ENCODE peak calls at places on chromosomes 1 and 21, in six cellular contexts. J, M, O, I, W and V are unnamed samples.
A peak's percentile ranks its signal among the peaks of the same experiment; 100 is the strongest.

GRCh38 chr1:95286479-95286878 is 52.5 kb downstream of the RWDD3 start:
- DNase-seq in W (no peak), O (no peak), J (no peak), I (no peak), M (no peak), V (no peak)

GRCh38 chr1:61227857-61228557 is 145.6 kb downstream of the NFIA start:
- DNase-seq in I (no peak), M (no peak), W (no peak), O (no peak), J (no peak), V (no peak)

GRCh38 chr1:21262282-21263051 is 27.8 kb downstream of the ECE1 start:
- DNase-seq in W (peak; percentile 91), I (no peak), J (peak; percentile 59), O (no peak), M (peak; percentile 58), V (peak; percentile 55)

GRCh38 chr1:194833111-194833510 is 1646.7 kb upstream of the B3GALT2 start:
- DNase-seq in W (no peak), M (no peak), J (no peak), O (no peak), I (no peak), V (no peak)

GRCh38 chr1:45718289-45718688 is 30.3 kb downstream of the TMEM69 start:
- DNase-seq in J (no peak), M (no peak), I (no peak), W (no peak), O (no peak), V (no peak)

GRCh38 chr1:154574715-154575114 is 7.1 kb downstream of the CHRNB2 start:
- DNase-seq in M (no peak), J (no peak), I (no peak), O (peak; percentile 34), W (no peak), V (no peak)

GRCh38 chr21:38249256-38249655 is 7.5 kb upstream of the KCNJ15 start:
- DNase-seq in O (no peak), J (no peak), I (no peak), M (no peak), W (no peak), V (no peak)

GRCh38 chr1:165910764-165911421 is 83.5 kb downstream of the UCK2 start:
- DNase-seq in M (peak; percentile 51), O (no peak), I (no peak), W (no peak), J (no peak), V (no peak)

GRCh38 chr1:162873671-162874666 is 13.0 kb upstream of the CCDC190 start:
- DNase-seq in M (no peak), O (no peak), W (peak; percentile 40), J (peak; percentile 30), I (no peak), V (no peak)

GRCh38 chr1:26542781-26543443 is 13.4 kb downstream of the RPS6KA1 start:
- DNase-seq in J (no peak), M (no peak), W (no peak), O (peak; percentile 73), I (no peak), V (no peak)
- H3K4me3 ChIP-seq in J (no peak overlapping the region), M (no peak overlapping the region), W (no peak overlapping the region), O (peak overlapping the region; percentile 53), I (peak overlapping the region; percentile 32), V (no peak overlapping the region)

DNA sequence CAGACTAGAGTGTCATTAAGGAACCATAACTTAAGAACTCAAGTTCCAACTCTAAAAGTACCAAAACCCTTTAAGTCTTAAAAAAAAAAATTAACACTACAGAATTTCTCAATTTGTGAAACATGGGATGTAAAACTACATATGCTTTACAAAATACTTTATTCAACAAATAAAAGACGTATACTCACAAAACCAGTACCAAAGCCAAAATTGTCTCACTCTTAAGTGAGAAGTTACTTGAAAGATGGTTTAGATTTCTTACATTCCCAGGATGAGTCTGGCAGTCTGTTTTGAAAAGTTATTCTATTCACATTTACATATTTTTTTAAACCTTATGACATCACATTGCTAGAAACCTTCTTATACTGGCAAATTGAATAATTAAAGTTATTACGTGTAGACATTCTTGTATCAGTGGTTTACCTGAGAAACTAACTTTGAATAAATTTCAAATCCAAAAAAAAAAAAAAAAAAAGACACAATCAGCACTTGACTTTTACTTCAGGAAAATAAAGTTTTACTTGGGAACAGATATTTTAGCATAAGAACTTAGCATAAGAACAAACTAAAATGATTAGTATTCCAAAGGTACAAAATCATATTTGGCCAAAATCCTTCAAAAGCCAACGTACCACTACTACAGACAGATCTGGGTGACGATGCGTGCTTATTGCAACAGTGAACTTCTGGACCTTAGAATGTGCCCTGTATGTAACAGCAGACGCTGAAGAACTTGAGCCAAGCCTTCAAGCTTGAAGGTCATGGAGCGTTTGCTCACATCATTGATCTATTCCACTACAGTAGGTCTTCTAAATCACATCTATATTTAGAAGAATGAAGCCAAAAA is 2.6 kb downstream of the CDC42BPA start:
- DNase-seq in M (peak; percentile 25), O (peak; percentile 72), W (peak; percentile 38), I (no peak), J (peak; percentile 29), V (peak; percentile 38)
- H3K4me3 ChIP-seq in M (no peak overlapping the region), O (peak overlapping the region; percentile 79), W (peak overlapping the region; percentile 90), I (no peak overlapping the region), J (peak overlapping the region; percentile 70), V (peak overlapping the region; percentile 78)

DNA sequence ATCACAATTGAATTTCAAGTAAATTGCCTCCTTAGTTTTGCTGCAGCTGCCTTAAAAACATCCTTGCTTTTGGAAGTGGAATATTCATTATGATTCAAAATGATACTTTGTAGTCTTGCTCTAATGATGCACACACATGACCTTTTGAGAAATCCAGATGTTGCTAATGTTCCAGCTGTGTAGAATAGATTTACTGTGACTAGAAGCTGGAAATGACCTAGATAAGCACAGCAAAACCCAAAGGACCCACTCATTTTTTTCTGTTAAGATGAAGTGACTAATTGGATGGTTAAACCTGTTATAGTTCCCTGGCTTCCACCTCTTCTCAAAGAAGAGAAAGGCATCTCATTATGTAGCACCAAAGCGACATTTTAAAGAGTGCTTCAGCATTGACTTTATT is 64.6 kb upstream of the RALGPS2 start:
- DNase-seq in M (no peak), O (no peak), W (no peak), I (no peak), J (no peak), V (no peak)
- H3K4me3 ChIP-seq in M (no peak overlapping the region), O (no peak overlapping the region), W (no peak overlapping the region), I (no peak overlapping the region), J (no peak overlapping the region), V (no peak overlapping the region)

GRCh38 chr1:145886811-145887210 is 1.1 kb upstream of the ANKRD35 start:
- DNase-seq in I (no peak), J (peak; percentile 53), W (no peak), O (no peak), M (no peak), V (no peak)
- H3K4me3 ChIP-seq in I (no peak overlapping the region), J (peak overlapping the region; percentile 85), W (no peak overlapping the region), O (no peak overlapping the region), M (no peak overlapping the region), V (no peak overlapping the region)

GRCh38 chr1:15966956-15967344 is 9.0 kb downstream of the ZBTB17 start:
- DNase-seq in O (no peak), M (no peak), I (no peak), W (no peak), J (no peak), V (no peak)

GRCh38 chr1:15963363-15963967 is 12.4 kb downstream of the ZBTB17 start:
- DNase-seq in O (no peak), J (no peak), I (no peak), M (no peak), W (no peak), V (no peak)

GRCh38 chr1:15966081-15966955 is 9.6 kb downstream of the ZBTB17 start:
- DNase-seq in M (peak; percentile 54), I (peak; percentile 52), J (no peak), O (peak; percentile 68), W (no peak), V (no peak)

GRCh38 chr1:15963968-15964648 is 11.8 kb downstream of the ZBTB17 start:
- DNase-seq in O (no peak), M (no peak), I (no peak), W (no peak), J (no peak), V (no peak)

GRCh38 chr1:15965228-15965767 is 10.6 kb downstream of the ZBTB17 start:
- DNase-seq in I (no peak), J (no peak), O (no peak), W (no peak), M (peak; percentile 50), V (no peak)
- H3K4me3 ChIP-seq in I (no peak overlapping the region), J (no peak overlapping the region), O (no peak overlapping the region), W (no peak overlapping the region), M (no peak overlapping the region), V (no peak overlapping the region)